ENCODE peak calls at places on chromosomes 5 and 9, in four cellular contexts. One of them, this sample, is unnamed.

GRCh38 chr9:20606637-20607036 is 15.7 kb downstream of the MLLT3 start:
- DNase-seq in HCT116: no peak
- DNase-seq in CD4-positive, alpha-beta memory T cell: no peak
- DNase-seq in neuronal stem cell: no peak
- DNase-seq in this sample: no peak

GRCh38 chr5:39092581-39093350 is 18.6 kb upstream of the RICTOR start:
- DNase-seq in HCT116: peak; percentile 41
- DNase-seq in CD4-positive, alpha-beta memory T cell: no peak
- DNase-seq in neuronal stem cell: no peak
- DNase-seq in this sample: no peak

GRCh38 chr9:34139477-34140146 is 13.1 kb upstream of the DCAF12 start:
- DNase-seq in HCT116: peak; percentile 41
- DNase-seq in CD4-positive, alpha-beta memory T cell: no peak
- DNase-seq in neuronal stem cell: no peak
- DNase-seq in this sample: peak; percentile 46

GRCh38 chr9:133960568-133961129 is 31.5 kb downstream of the VAV2 start:
- DNase-seq in HCT116: no peak
- DNase-seq in CD4-positive, alpha-beta memory T cell: no peak
- DNase-seq in neuronal stem cell: no peak
- DNase-seq in this sample: peak; percentile 83

GRCh38 chr5:125301704-125302103 is 555.3 kb upstream of the ZNF608 start:
- DNase-seq in HCT116: no peak
- DNase-seq in CD4-positive, alpha-beta memory T cell: no peak
- DNase-seq in neuronal stem cell: no peak
- DNase-seq in this sample: no peak

GRCh38 chr9:134271338-134272301 is 54.6 kb upstream of the RXRA start:
- DNase-seq in HCT116: no peak
- DNase-seq in CD4-positive, alpha-beta memory T cell: no peak
- DNase-seq in neuronal stem cell: no peak
- DNase-seq in this sample: no peak

GRCh38 chr5:34923694-34924461 is 5.5 kb upstream of the DNAJC21 start:
- DNase-seq in HCT116: peak; percentile 74
- DNase-seq in CD4-positive, alpha-beta memory T cell: no peak
- DNase-seq in neuronal stem cell: no peak
- DNase-seq in this sample: peak; percentile 83

GRCh38 chr5:73743161-73743560 is 117.2 kb downstream of the ARHGEF28 start:
- DNase-seq in HCT116: no peak
- DNase-seq in CD4-positive, alpha-beta memory T cell: no peak
- DNase-seq in neuronal stem cell: no peak
- DNase-seq in this sample: no peak

GRCh38 chr9:33164138-33164809 is 2.9 kb downstream of the B4GALT1 start:
- DNase-seq in HCT116: no peak
- DNase-seq in CD4-positive, alpha-beta memory T cell: peak; percentile 45
- DNase-seq in neuronal stem cell: no peak
- DNase-seq in this sample: no peak

GRCh38 chr5:150506571-150507282 is 1.2 kb upstream of the NDST1 start:
- DNase-seq in HCT116: no peak
- DNase-seq in CD4-positive, alpha-beta memory T cell: no peak
- DNase-seq in neuronal stem cell: no peak
- DNase-seq in this sample: no peak
- H3K4me1 ChIP-seq in HCT116: peaks cover 7% of the 10 kb centered on the region
- H3K4me1 ChIP-seq in CD4-positive, alpha-beta memory T cell: no peaks in the 10 kb centered on the region
- H3K4me1 ChIP-seq in neuronal stem cell: peaks cover 42% of the 10 kb centered on the region
- H3K4me1 ChIP-seq in this sample: peaks cover 36% of the 10 kb centered on the region

DNA sequence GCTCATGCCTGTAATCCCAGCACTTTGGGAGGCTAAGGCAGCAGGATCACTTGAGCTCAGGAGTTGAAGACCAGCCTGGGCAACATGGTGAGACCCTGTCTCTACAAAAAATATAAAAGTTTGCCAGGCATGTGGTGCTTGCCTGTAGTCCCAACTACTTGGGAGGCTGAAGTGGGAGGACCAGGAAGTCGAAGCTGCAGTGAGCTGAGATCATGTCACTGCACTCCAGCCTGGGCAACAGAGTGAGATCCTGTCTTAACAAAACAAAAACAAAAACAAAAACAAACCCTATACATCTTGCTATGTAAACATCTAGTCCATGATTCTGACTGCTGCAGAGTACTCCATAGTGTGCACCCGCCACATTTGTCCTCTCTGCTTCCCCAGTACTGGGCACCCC is 19.8 kb upstream of the PPP2CA start:
- DNase-seq in HCT116: no peak
- DNase-seq in CD4-positive, alpha-beta memory T cell: no peak
- DNase-seq in neuronal stem cell: no peak
- DNase-seq in this sample: no peak
- H3K4me1 ChIP-seq in HCT116: peaks cover 23% of the 10 kb centered on the region
- H3K4me1 ChIP-seq in CD4-positive, alpha-beta memory T cell: no peaks in the 10 kb centered on the region
- H3K4me1 ChIP-seq in neuronal stem cell: peaks cover 4% of the 10 kb centered on the region
- H3K4me1 ChIP-seq in this sample: no peaks in the 10 kb centered on the region

GRCh38 chr9:114849450-114849849 is 43.6 kb upstream of the TNFSF15 start:
- DNase-seq in HCT116: no peak
- DNase-seq in CD4-positive, alpha-beta memory T cell: no peak
- DNase-seq in neuronal stem cell: no peak
- DNase-seq in this sample: no peak

GRCh38 chr9:114845373-114845772 is 39.5 kb upstream of the TNFSF15 start:
- DNase-seq in HCT116: no peak
- DNase-seq in CD4-positive, alpha-beta memory T cell: no peak
- DNase-seq in neuronal stem cell: no peak
- DNase-seq in this sample: no peak

GRCh38 chr9:114847492-114848417 is 41.9 kb upstream of the TNFSF15 start:
- DNase-seq in HCT116: no peak
- DNase-seq in CD4-positive, alpha-beta memory T cell: no peak
- DNase-seq in neuronal stem cell: no peak
- DNase-seq in this sample: peak; percentile 15

GRCh38 chr9:114844766-114845165 is 38.9 kb upstream of the TNFSF15 start:
- DNase-seq in HCT116: no peak
- DNase-seq in CD4-positive, alpha-beta memory T cell: peak; percentile 0
- DNase-seq in neuronal stem cell: no peak
- DNase-seq in this sample: no peak
- H3K4me1 ChIP-seq in HCT116: no peaks in the 10 kb centered on the region
- H3K4me1 ChIP-seq in CD4-positive, alpha-beta memory T cell: peaks cover 13% of the 10 kb centered on the region
- H3K4me1 ChIP-seq in neuronal stem cell: no peaks in the 10 kb centered on the region
- H3K4me1 ChIP-seq in this sample: no peaks in the 10 kb centered on the region

GRCh38 chr9:92970467-92970923 is 23.2 kb downstream of the FGD3 start:
- DNase-seq in HCT116: no peak
- DNase-seq in CD4-positive, alpha-beta memory T cell: no peak
- DNase-seq in neuronal stem cell: peak; percentile 90
- DNase-seq in this sample: no peak
- H3K4me1 ChIP-seq in HCT116: peaks cover 19% of the 10 kb centered on the region
- H3K4me1 ChIP-seq in CD4-positive, alpha-beta memory T cell: peaks cover 97% of the 10 kb centered on the region
- H3K4me1 ChIP-seq in neuronal stem cell: peaks cover 27% of the 10 kb centered on the region
- H3K4me1 ChIP-seq in this sample: no peaks in the 10 kb centered on the region

GRCh38 chr5:149338364-149338763 is 6.9 kb upstream of the GRPEL2 start:
- DNase-seq in HCT116: no peak
- DNase-seq in CD4-positive, alpha-beta memory T cell: no peak
- DNase-seq in neuronal stem cell: no peak
- DNase-seq in this sample: no peak
- H3K4me1 ChIP-seq in HCT116: no peaks in the 10 kb centered on the region
- H3K4me1 ChIP-seq in CD4-positive, alpha-beta memory T cell: no peaks in the 10 kb centered on the region
- H3K4me1 ChIP-seq in neuronal stem cell: no peaks in the 10 kb centered on the region
- H3K4me1 ChIP-seq in this sample: no peaks in the 10 kb centered on the region

GRCh38 chr9:84775056-84775648 is 105.6 kb downstream of the NTRK2 start:
- DNase-seq in HCT116: no peak
- DNase-seq in CD4-positive, alpha-beta memory T cell: no peak
- DNase-seq in neuronal stem cell: no peak
- DNase-seq in this sample: no peak

GRCh38 chr9:84778537-84778936 is 109.0 kb downstream of the NTRK2 start:
- DNase-seq in HCT116: no peak
- DNase-seq in CD4-positive, alpha-beta memory T cell: no peak
- DNase-seq in neuronal stem cell: no peak
- DNase-seq in this sample: no peak

GRCh38 chr9:84772511-84772910 is 103.0 kb downstream of the NTRK2 start:
- DNase-seq in HCT116: no peak
- DNase-seq in CD4-positive, alpha-beta memory T cell: no peak
- DNase-seq in neuronal stem cell: no peak
- DNase-seq in this sample: no peak

DNA sequence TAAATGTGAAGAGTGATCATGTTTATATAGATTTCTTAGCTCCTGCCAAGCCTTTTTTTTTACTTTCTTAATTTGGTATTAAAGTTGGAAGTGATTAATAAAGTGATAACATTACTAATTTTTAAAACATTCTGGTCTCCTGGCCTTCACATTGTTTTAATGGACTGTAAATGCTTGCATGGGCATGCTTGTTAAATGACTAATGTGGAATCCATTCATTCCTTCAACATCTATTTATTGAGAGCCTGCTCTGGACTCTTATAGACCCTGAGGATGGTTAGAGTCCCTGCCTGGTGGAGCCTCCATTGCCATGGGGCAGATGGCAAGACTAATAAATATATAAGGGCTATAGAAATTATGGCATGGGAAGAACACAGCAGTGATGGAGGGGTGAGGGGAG is 103.5 kb downstream of the NTRK2 start:
- DNase-seq in HCT116: no peak
- DNase-seq in CD4-positive, alpha-beta memory T cell: no peak
- DNase-seq in neuronal stem cell: no peak
- DNase-seq in this sample: no peak
- H3K4me1 ChIP-seq in HCT116: no peaks in the 10 kb centered on the region
- H3K4me1 ChIP-seq in CD4-positive, alpha-beta memory T cell: no peaks in the 10 kb centered on the region
- H3K4me1 ChIP-seq in neuronal stem cell: no peaks in the 10 kb centered on the region
- H3K4me1 ChIP-seq in this sample: no peaks in the 10 kb centered on the region

DNA sequence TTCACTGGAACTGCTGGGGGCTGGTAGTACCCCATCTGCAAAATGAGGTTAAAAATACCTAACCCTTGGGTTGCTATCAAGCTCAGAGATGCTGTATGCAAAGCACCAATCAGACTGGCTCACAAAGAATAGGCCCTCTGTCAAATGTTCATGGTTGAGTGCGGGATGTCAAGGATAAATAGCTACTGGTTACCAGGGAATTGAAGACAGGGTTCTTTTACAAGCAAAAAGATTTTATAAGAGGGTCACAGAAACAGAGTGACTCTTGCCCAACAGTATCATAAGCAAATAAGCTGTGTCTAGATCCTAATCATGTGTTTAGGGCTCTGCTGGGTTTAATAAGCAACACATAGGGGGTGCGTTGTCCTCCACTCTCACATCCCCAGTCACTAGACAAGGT is 11.9 kb downstream of the SYK start:
- DNase-seq in HCT116: no peak
- DNase-seq in CD4-positive, alpha-beta memory T cell: no peak
- DNase-seq in neuronal stem cell: no peak
- DNase-seq in this sample: no peak
- H3K4me1 ChIP-seq in HCT116: peaks cover 6% of the 10 kb centered on the region
- H3K4me1 ChIP-seq in CD4-positive, alpha-beta memory T cell: peaks cover 14% of the 10 kb centered on the region
- H3K4me1 ChIP-seq in neuronal stem cell: no peaks in the 10 kb centered on the region
- H3K4me1 ChIP-seq in this sample: peaks cover 2% of the 10 kb centered on the region